ENCODE peak calls at places on chromosomes 1 and 21, in eight cellular contexts. V is GM06990, B is mammary epithelial cell, I is cardiac fibroblast, T is mucosa of descending colon, N is lower lobe of right lung, K is fibroblast of pulmonary artery, A is pancreas. J is an unnamed sample.
A peak's percentile ranks its signal among the peaks of the same experiment; 100 is the strongest.

GRCh38 chr1:120954736-120955135 is 65.2 kb downstream of the PPIAL4A start:
- DNase-seq in A (no peak), V (no peak), B (no peak), N (no peak), I (no peak), K (no peak), T (no peak), J (no peak)

GRCh38 chr1:20686878-20687725 is 25.9 kb upstream of the DDOST start:
- DNase-seq in N (no peak), B (no peak), A (no peak), I (no peak), K (no peak), V (no peak), T (no peak), J (no peak)

GRCh38 chr1:205792946-205793673 is 17.8 kb upstream of the RAB29 start:
- DNase-seq in T (no peak), N (no peak), I (no peak), V (no peak), B (no peak), K (no peak), A (no peak), J (no peak)

GRCh38 chr1:24424990-24425389 is 9.4 kb downstream of the NIPAL3 start:
- DNase-seq in A (no peak), B (no peak), I (no peak), T (peak; percentile 41), V (no peak), N (no peak), K (no peak), J (no peak)

GRCh38 chr1:116486424-116486823 is 84.4 kb downstream of the CD58 start:
- DNase-seq in K (peak; percentile 62), I (peak; percentile 80), T (no peak), B (peak; percentile 53), N (no peak), A (no peak), V (no peak), J (peak; percentile 68)

GRCh38 chr1:207035877-207036558 is 3.5 kb upstream of the C1orf116 start:
- DNase-seq in A (no peak), T (no peak), K (no peak), V (no peak), B (no peak), N (no peak), I (no peak), J (no peak)

GRCh38 chr1:17745564-17745955 is 9.6 kb upstream of the ACTL8 start:
- DNase-seq in A (no peak), K (no peak), I (no peak), N (no peak), V (no peak), B (no peak), T (no peak), J (no peak)

GRCh38 chr21:17572431-17572830 is 40.3 kb downstream of the BTG3 start:
- DNase-seq in T (no peak), B (no peak), I (no peak), A (no peak), N (no peak), K (no peak), V (no peak), J (no peak)

GRCh38 chr1:94883688-94884087 is 43.2 kb downstream of the CNN3 start:
- DNase-seq in N (no peak), V (no peak), T (no peak), A (no peak), I (peak; percentile 66), K (peak; percentile 50), B (no peak), J (peak; percentile 58)

GRCh38 chr1:202351725-202352124 is 3.2 kb downstream of the PPP1R12B start:
- DNase-seq in A (no peak), T (no peak), B (no peak), N (no peak), I (no peak), V (no peak), K (peak; percentile 22), J (no peak)

GRCh38 chr1:200921571-200922110 is 26.9 kb downstream of the INAVA start:
- DNase-seq in N (no peak), A (no peak), T (no peak), K (no peak), V (no peak), I (no peak), B (no peak), J (no peak)

GRCh38 chr1:203720253-203720652 is 44.7 kb upstream of the LAX1 start:
- DNase-seq in A (no peak), K (no peak), I (no peak), T (no peak), N (no peak), B (no peak), V (no peak), J (no peak)

GRCh38 chr21:45973475-45974072 is 8.0 kb upstream of the COL6A1 start:
- DNase-seq in K (peak; percentile 90), B (peak; percentile 24), V (peak; percentile 70), I (peak; percentile 90), N (peak; percentile 71), T (peak; percentile 72), A (peak; percentile 67), J (peak; percentile 82)

GRCh38 chr1:223189903-223190724 is 47.1 kb upstream of the TLR5 start:
- DNase-seq in I (peak; percentile 47), B (peak; percentile 92), V (peak; percentile 62), A (no peak), K (no peak), T (no peak), N (no peak), J (peak; percentile 68)

GRCh38 chr1:234885601-234886000 is 243.0 kb downstream of the TOMM20 start:
- DNase-seq in V (no peak), B (no peak), A (no peak), K (no peak), N (no peak), T (no peak), I (no peak), J (no peak)

GRCh38 chr1:145784409-145784808 is 39.5 kb downstream of the RNF115 start:
- DNase-seq in B (no peak), T (no peak), N (no peak), I (no peak), A (no peak), V (no peak), K (no peak), J (no peak)

GRCh38 chr1:217562229-217562878 is 68.5 kb downstream of the GPATCH2 start:
- DNase-seq in T (no peak), A (no peak), V (no peak), B (peak; percentile 75), N (no peak), I (peak; percentile 74), K (peak; percentile 77), J (peak; percentile 90)

GRCh38 chr1:113557176-113557575 is 166.9 kb downstream of the MAGI3 start:
- DNase-seq in V (no peak), I (no peak), A (no peak), N (no peak), B (peak; percentile 40), K (no peak), T (no peak), J (no peak)

GRCh38 chr1:65418522-65419185 is 1.8 kb upstream of the LEPR start:
- DNase-seq in N (no peak), V (no peak), I (peak; percentile 46), A (no peak), T (no peak), K (no peak), B (peak; percentile 61), J (no peak)

GRCh38 chr1:92536593-92537332 is 50.0 kb upstream of the GFI1 start:
- DNase-seq in A (no peak), T (no peak), V (peak; percentile 59), I (peak; percentile 60), B (peak; percentile 34), N (no peak), K (peak; percentile 51), J (no peak)

GRCh38 chr1:53604291-53604919 is 134.6 kb downstream of the GLIS1 start:
- DNase-seq in N (no peak), T (no peak), B (no peak), K (no peak), V (no peak), A (no peak), I (no peak), J (no peak)

GRCh38 chr1:47229031-47229831 is 2.8 kb downstream of the TAL1 start:
- DNase-seq in I (no peak), A (no peak), N (no peak), V (no peak), T (no peak), B (no peak), K (no peak), J (no peak)
- H3K4me3 ChIP-seq in I (no peak overlapping the region), A (no peak overlapping the region), N (peak overlapping the region; percentile 56), V (no peak overlapping the region), T (no peak overlapping the region), B (no peak overlapping the region), K (no peak overlapping the region), J (no peak overlapping the region)

GRCh38 chr1:110548381-110548780 is 29.4 kb upstream of the KCNA10 start:
- DNase-seq in T (peak; percentile 5), I (peak; percentile 6), B (no peak), N (no peak), A (peak; percentile 34), V (no peak), K (peak; percentile 21), J (no peak)
- TF ChIP-seq CTCF in T (no peak), I (peak; percentile 52), B (peak; percentile 63), N (peak; percentile 43), A (peak; percentile 31), V (peak; percentile 32), K (peak; percentile 43), J (peak; percentile 14)

GRCh38 chr1:167059045-167059728 is 31.0 kb downstream of the GPA33 start:
- DNase-seq in I (peak; percentile 72), B (peak; percentile 37), N (peak; percentile 68), K (peak; percentile 73), V (peak; percentile 47), T (peak; percentile 85), A (peak; percentile 81), J (peak; percentile 41)
- H3K4me3 ChIP-seq in I (no peak overlapping the region), B (no peak overlapping the region), N (peak overlapping the region; percentile 14), K (no peak overlapping the region), V (no peak overlapping the region), T (no peak overlapping the region), A (no peak overlapping the region), J (no peak overlapping the region)

GRCh38 chr1:220983877-220984635 is 104.8 kb downstream of the HLX start:
- DNase-seq in N (no peak), B (no peak), T (no peak), A (peak; percentile 36), K (no peak), I (no peak), V (no peak), J (no peak)
- TF ChIP-seq CTCF in N (no peak), B (peak; percentile 18), T (no peak), A (no peak), K (no peak), I (peak; percentile 6), V (peak; percentile 24), J (no peak)

GRCh38 chr21:33205476-33205875 is 24.3 kb upstream of the IFNAR2 start:
- DNase-seq in K (no peak), A (no peak), B (no peak), T (no peak), I (no peak), N (no peak), V (peak; percentile 38), J (no peak)
- H3K4me3 ChIP-seq in K (no peak overlapping the region), A (no peak overlapping the region), B (no peak overlapping the region), T (no peak overlapping the region), I (no peak overlapping the region), N (no peak overlapping the region), V (no peak overlapping the region), J (no peak overlapping the region)

GRCh38 chr1:36693116-36693515 is 210.4 kb upstream of the CSF3R start:
- DNase-seq in T (no peak), A (no peak), N (no peak), V (no peak), K (no peak), B (no peak), I (no peak), J (no peak)
- TF ChIP-seq CTCF in T (no peak), A (no peak), N (no peak), V (no peak), K (no peak), B (no peak), I (no peak), J (no peak)